ENCODE peak calls at places on chromosome X, in five cellular contexts. V, C, Y, S and G are unnamed samples. For H3K4me1, the result is how much of the 10 kb centered on the place peaks cover.

GRCh38 chrX:5341902-5342301 is 886.8 kb downstream of the NLGN4X start:
- DNase-seq in V (no peak), C (no peak), Y (no peak), S (no peak), G (no peak)

GRCh38 chrX:63809158-63809557 is 24.1 kb upstream of the ARHGEF9 start:
- DNase-seq in V (no peak), C (no peak), Y (no peak), S (no peak), G (no peak)

GRCh38 chrX:151177141-151178027 is 1.0 kb downstream of the GPR50 start:
- DNase-seq in V (no peak), C (peak), Y (no peak), S (no peak), G (no peak)

GRCh38 chrX:87299563-87300160 is 217.9 kb upstream of the KLHL4 start:
- DNase-seq in V (peak), C (peak), Y (no peak), S (peak), G (peak)

GRCh38 chrX:155747520-155747919 is 133.6 kb upstream of the VAMP7 start:
- DNase-seq in V (peak), C (peak), Y (no peak), S (no peak), G (no peak)

GRCh38 chrX:70998402-70999027 is 67.6 kb upstream of the SLC7A3 start:
- DNase-seq in V (peak), C (peak), Y (no peak), S (peak), G (peak)

GRCh38 chrX:56995271-56995994 is at the start of gene SPIN3:
- DNase-seq in V (peak), C (peak), Y (peak), S (peak), G (no peak)

GRCh38 chrX:54042609-54043010 is 1.7 kb downstream of the PHF8 start:
- DNase-seq in V (peak), C (peak), Y (peak), S (peak), G (peak)

GRCh38 chrX:40346379-40346778 is 234.4 kb upstream of the ATP6AP2 start:
- DNase-seq in V (no peak), C (no peak), Y (no peak), S (no peak), G (no peak)

GRCh38 chrX:131792789-131793462 is 230.2 kb upstream of the STK26 start:
- DNase-seq in V (peak), C (no peak), Y (peak), S (peak), G (peak)

DNA sequence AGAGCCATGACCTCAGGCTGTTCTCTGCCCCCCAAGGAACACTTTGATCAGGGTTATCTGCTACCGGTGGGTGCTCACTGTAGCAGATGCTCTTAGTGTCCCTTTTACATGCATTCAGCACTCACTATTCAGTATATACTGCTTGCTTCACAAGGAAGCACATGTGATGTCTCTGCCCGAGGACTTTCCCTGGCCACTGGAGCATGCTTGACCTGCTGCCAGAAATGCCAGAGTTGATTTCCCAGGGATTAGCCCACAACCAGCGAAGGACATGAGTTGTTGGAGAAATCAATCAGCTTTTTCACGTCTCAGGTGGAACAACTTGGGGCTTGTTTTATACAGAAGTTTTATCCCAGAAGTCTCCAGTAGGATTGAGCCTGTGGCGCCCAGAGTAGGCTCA is 51.2 kb upstream of the RPS6KA3 start:
- DNase-seq in V (no peak), C (peak), Y (no peak), S (no peak), G (no peak)
- H3K4me1 ChIP-seq in V (under half), C (under half), Y (under half), S (under half), G (under half)

GRCh38 chrX:154366666-154367055 is 7.8 kb downstream of the FLNA start:
- DNase-seq in V (no peak), C (no peak), Y (no peak), S (no peak), G (no peak)
- H3K4me1 ChIP-seq in V (under half), C (under half), Y (under half), S (under half), G (under half)

GRCh38 chrX:32281853-32282252 is 929.5 kb downstream of the DMD start:
- DNase-seq in V (no peak), C (no peak), Y (no peak), S (no peak), G (no peak)
- H3K4me1 ChIP-seq in V (under half), C (under half), Y (under half), S (under half), G (under half)

DNA sequence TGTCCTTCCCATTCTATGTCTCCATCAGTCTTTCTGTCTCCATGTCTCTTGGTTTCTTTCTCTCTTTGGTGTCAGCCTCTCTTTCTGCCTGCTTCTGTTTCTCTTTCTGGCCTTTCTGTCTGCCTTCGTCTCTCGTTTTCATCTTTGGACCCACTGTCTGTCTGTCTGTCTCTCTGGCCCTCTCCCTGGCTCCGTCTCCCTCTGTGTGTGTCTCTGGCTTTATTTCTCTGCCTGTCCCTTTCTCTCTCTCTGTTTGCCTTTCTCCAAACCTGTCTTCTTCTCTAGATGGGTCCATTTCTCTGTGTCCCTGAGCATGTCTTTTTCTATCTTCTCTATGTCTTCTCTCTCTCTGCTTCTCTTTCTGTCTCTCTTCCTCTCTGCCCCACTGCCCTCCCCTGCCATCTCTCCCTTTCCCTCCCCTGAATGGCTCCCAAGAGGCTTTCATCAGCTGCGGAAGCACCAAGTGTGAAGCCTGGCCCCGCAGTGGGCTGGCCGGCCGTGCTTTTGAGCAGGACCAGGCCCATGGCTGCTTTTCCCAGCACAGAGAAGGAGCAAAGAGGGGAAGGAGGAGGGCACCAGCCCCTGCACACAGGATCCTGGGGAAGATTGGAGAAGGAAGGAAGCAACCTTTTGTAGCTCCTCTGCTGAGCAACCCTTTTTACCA is 57.4 kb downstream of the PJA1 start:
- DNase-seq in V (no peak), C (peak), Y (no peak), S (no peak), G (no peak)
- H3K4me1 ChIP-seq in V (under half), C (under half), Y (under half), S (under half), G (under half)

GRCh38 chrX:153635388-153635787 is 11.6 kb upstream of the DUSP9 start:
- DNase-seq in V (no peak), C (no peak), Y (no peak), S (no peak), G (no peak)
- H3K4me1 ChIP-seq in V (under half), C (under half), Y (under half), S (under half), G (under half)

GRCh38 chrX:106952089-106952488 is 31.9 kb downstream of the CLDN2 start:
- DNase-seq in V (no peak), C (no peak), Y (no peak), S (no peak), G (no peak)

GRCh38 chrX:106951230-106951629 is 31.0 kb downstream of the CLDN2 start:
- DNase-seq in V (no peak), C (no peak), Y (no peak), S (no peak), G (no peak)

GRCh38 chrX:106952988-106953387 is 32.8 kb downstream of the CLDN2 start:
- DNase-seq in V (no peak), C (peak), Y (no peak), S (no peak), G (peak)

GRCh38 chrX:106955004-106955772 is 35.0 kb downstream of the CLDN2 start:
- DNase-seq in V (peak), C (peak), Y (no peak), S (peak), G (no peak)

DNA sequence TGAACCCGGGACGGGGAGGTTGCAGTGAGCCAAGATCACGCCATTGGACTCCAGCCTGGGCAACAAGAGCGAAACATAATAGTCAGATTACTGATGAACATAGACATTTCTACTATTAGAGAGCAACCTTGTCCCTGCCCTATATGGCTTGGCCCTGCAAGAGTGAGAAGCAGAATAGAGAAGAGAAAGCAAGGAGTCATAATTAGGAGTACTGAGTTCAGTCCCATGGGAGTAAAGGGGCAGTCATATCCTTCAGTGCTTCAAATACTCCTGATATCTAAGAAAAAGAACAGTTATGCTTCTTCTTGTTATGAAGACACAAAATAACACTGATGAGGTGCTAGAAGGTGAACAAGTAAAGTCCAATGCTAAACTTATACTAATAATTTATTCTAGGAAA is 33.8 kb downstream of the CLDN2 start:
- DNase-seq in V (no peak), C (no peak), Y (no peak), S (no peak), G (peak)
- H3K4me1 ChIP-seq in V (under half), C (under half), Y (under half), S (under half), G (under half)

DNA sequence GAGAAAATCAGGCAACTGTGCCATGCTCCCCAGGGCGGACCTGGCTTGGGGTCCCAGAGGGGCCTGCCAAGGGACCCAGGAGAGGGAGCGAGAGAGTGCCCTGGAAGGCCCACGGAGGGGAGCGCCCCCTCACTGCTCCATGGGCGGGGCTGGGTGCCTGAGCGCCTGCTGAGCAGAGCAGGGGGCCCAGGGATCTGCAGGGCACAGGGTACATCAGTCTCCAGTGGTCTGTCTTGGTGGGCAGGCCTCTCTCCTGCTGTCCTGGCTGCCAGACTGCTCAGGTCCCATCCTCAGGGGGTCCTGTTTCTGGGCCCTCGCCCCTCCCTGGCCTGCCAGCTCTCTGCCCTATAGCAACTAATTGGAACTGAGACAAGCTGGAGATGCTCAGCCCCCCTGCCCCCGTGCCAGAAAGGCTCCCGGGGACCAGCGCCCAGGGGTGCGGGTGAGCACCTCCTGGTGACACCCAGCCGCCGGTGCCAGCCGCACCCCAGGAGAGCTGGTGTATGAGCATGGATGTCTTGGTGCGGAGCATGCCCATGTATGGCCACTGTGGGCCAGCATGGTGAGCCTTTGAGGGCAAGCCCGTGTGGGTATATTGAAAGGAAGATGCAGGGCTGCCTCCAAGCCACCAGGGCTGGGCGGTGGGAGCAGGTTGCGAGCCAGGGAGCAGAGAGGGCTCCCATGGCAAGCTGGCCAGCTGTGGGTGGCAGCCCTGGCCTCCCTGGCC is 1.3 kb downstream of the BGN start:
- DNase-seq in V (no peak), C (no peak), Y (no peak), S (no peak), G (no peak)
- H3K4me1 ChIP-seq in V (under half), C (under half), Y (under half), S (under half), G (under half)

DNA sequence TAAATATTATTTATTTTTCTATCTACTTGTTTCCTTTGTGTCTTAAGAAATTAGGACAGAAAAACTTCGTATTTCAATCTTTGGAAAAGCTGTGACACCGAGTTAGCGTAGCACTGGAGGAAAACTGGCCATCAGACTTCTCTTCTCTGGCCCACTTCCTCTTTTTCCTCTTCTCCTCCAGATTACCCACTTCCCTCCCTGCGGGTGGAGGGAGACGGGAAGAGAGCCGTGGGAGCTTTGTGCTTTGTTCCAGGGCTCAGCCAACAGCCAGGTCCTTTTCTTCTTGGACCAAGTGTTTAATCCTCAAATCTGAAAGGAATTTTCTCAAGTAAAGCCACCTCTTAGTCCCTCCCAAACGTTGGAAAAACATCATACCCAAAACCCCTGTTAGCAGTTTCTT is 29.7 kb downstream of the OFD1 start:
- DNase-seq in V (no peak), C (no peak), Y (no peak), S (no peak), G (no peak)
- H3K4me1 ChIP-seq in V (under half), C (under half), Y (under half), S (under half), G (under half)